ENCODE peak calls at places on chromosomes 12 and 14, in four cellular contexts. J, R, G and H are unnamed samples.

GRCh38 chr14:92207012-92207927 is 85.5 kb downstream of the CPSF2 start:
- DNase-seq in G (no peak), R (no peak), J (no peak), H (no peak)

GRCh38 chr12:96078281-96078761 is 42.9 kb upstream of the LTA4H start:
- DNase-seq in G (no peak), J (peak), R (no peak), H (no peak)

GRCh38 chr14:105203057-105203494 is 22.0 kb upstream of the NUDT14 start:
- DNase-seq in R (peak), J (peak), G (peak), H (peak)

GRCh38 chr12:92237262-92237661 is 91.6 kb upstream of the BTG1 start:
- DNase-seq in G (no peak), J (no peak), R (no peak), H (no peak)

GRCh38 chr12:1911598-1912575 is 6.6 kb downstream of the CACNA2D4 start:
- DNase-seq in J (no peak), R (no peak), G (peak), H (no peak)

GRCh38 chr14:51428981-51429380 is 188.9 kb downstream of the TMX1 start:
- DNase-seq in G (no peak), J (no peak), R (no peak), H (no peak)

GRCh38 chr14:103910262-103910935 is 17.9 kb upstream of the TDRD9 start:
- DNase-seq in G (peak), R (peak), J (peak), H (peak)

GRCh38 chr14:104425171-104425681 is 154.3 kb upstream of the C14orf180 start:
- DNase-seq in G (no peak), R (no peak), J (peak), H (no peak)

GRCh38 chr14:61147898-61148549 is 133.1 kb downstream of the TMEM30B start:
- DNase-seq in J (no peak), R (peak), G (no peak), H (no peak)

GRCh38 chr14:99968931-99969330 is 96.3 kb upstream of the EVL start:
- DNase-seq in G (no peak), J (no peak), R (no peak), H (no peak)

GRCh38 chr14:52951730-52952481 is 1.1 kb upstream of the FERMT2 start:
- DNase-seq in R (peak), G (peak), J (no peak), H (no peak)

GRCh38 chr12:1594045-1594294 is 411 bp downstream of the FBXL14 start:
- DNase-seq in J (peak), G (no peak), R (peak), H (peak)

GRCh38 chr12:53093777-53094393 is 3.6 kb upstream of the IGFBP6 start:
- DNase-seq in J (no peak), R (no peak), G (no peak), H (no peak)

GRCh38 chr12:70640901-70641300 is 3.7 kb upstream of the PTPRB start:
- DNase-seq in R (no peak), G (no peak), J (no peak), H (no peak)

GRCh38 chr14:57692671-57693070 is 173.2 kb downstream of the SLC35F4 start:
- DNase-seq in J (no peak), G (peak), R (peak), H (peak)

GRCh38 chr14:36177489-36177888 is 967 bp upstream of the PTCSC3 start:
- DNase-seq in G (no peak), R (no peak), J (no peak), H (no peak)

GRCh38 chr14:55948399-55948798 is 169.8 kb upstream of the PELI2 start:
- DNase-seq in J (no peak), G (no peak), R (no peak), H (no peak)

GRCh38 chr12:76006028-76006916 is 25.3 kb downstream of the PHLDA1 start:
- DNase-seq in G (no peak), J (no peak), R (no peak), H (no peak)

GRCh38 chr12:77031745-77032144 is 33.6 kb downstream of the E2F7 start:
- DNase-seq in R (no peak), G (no peak), J (no peak), H (no peak)

GRCh38 chr12:96104566-96104965 is 69.2 kb upstream of the LTA4H start:
- DNase-seq in J (no peak), R (no peak), G (no peak), H (no peak)